ENCODE peak calls at places on chromosomes 4 and X, in ten cellular contexts. Q is CD8-positive, alpha-beta T cell; W is fibroblast of lung; M is kidney epithelial cell; F is HL-60; A is Jurkat, Clone E6-1; U is naive thymus-derived CD4-positive, alpha-beta T cell; V is endodermal cell; E is neuronal stem cell; D is GM12864. P is an unnamed sample.

GRCh38 chrX:87798039-87798438 is 280.4 kb downstream of the KLHL4 start:
- DNase-seq in Q (no peak), W (no peak), M (no peak), F (no peak), A (no peak), U (no peak), V (no peak), E (no peak), D (no peak), P (no peak)

GRCh38 chr4:25090516-25090915 is 59.8 kb upstream of the LGI2 start:
- DNase-seq in Q (no peak), W (peak), M (no peak), F (no peak), A (no peak), U (no peak), V (no peak), E (no peak), D (no peak), P (no peak)

GRCh38 chr4:20528508-20528907 is 171.8 kb upstream of the PACRGL start:
- DNase-seq in Q (no peak), W (peak), M (no peak), F (no peak), A (no peak), U (no peak), V (no peak), E (no peak), D (no peak), P (no peak)

GRCh38 chrX:154125356-154126040 is 18.5 kb upstream of the OPN1LW start:
- DNase-seq in Q (no peak), W (no peak), M (no peak), F (no peak), A (no peak), U (no peak), V (no peak), E (no peak), D (no peak), P (no peak)

GRCh38 chr4:169117591-169118081 is 107.6 kb upstream of the CBR4 start:
- DNase-seq in Q (no peak), W (peak), M (no peak), F (no peak), A (no peak), U (no peak), V (no peak), E (no peak), D (no peak), P (no peak)

GRCh38 chr4:55866973-55867574 is 13.6 kb downstream of the EXOC1 start:
- DNase-seq in Q (peak), W (peak), M (peak), F (peak), A (peak), U (peak), V (no peak), E (peak), D (no peak), P (no peak)

GRCh38 chr4:173169178-173169427 is 492 bp downstream of the GALNT7 start:
- DNase-seq in Q (no peak), W (no peak), M (no peak), F (no peak), A (no peak), U (no peak), V (no peak), E (no peak), D (no peak), P (no peak)

GRCh38 chrX:53190363-53190960 is 34.5 kb downstream of the KDM5C start:
- DNase-seq in Q (no peak), W (no peak), M (no peak), F (no peak), A (no peak), U (no peak), V (peak), E (no peak), D (no peak), P (no peak)

GRCh38 chr4:183686461-183686860 is 27.4 kb downstream of the TRAPPC11 start:
- DNase-seq in Q (no peak), W (no peak), M (no peak), F (no peak), A (no peak), U (no peak), V (no peak), E (no peak), D (no peak), P (no peak)

GRCh38 chr4:12359420-12359819 is 930.7 kb upstream of the HS3ST1 start:
- DNase-seq in Q (no peak), W (no peak), M (no peak), F (no peak), A (no peak), U (no peak), V (no peak), E (no peak), D (no peak), P (no peak)

GRCh38 chr4:59966758-59967157 is 1233.4 kb upstream of the ADGRL3 start:
- DNase-seq in Q (no peak), W (no peak), M (no peak), F (no peak), A (no peak), U (no peak), V (no peak), E (no peak), D (no peak), P (no peak)

GRCh38 chr4:55910140-55910539 is 38.6 kb upstream of the CEP135 start:
- DNase-seq in Q (no peak), W (peak), M (no peak), F (no peak), A (no peak), U (no peak), V (no peak), E (no peak), D (no peak), P (no peak)

GRCh38 chr4:176438401-176438800 is 118.6 kb downstream of the SPCS3 start:
- DNase-seq in Q (no peak), W (no peak), M (no peak), F (no peak), A (no peak), U (no peak), V (no peak), E (no peak), D (no peak), P (no peak)

GRCh38 chr4:41410049-41410448 is 127.9 kb upstream of the LIMCH1 start:
- DNase-seq in Q (no peak), W (peak), M (no peak), F (no peak), A (no peak), U (no peak), V (no peak), E (no peak), D (no peak), P (no peak)

GRCh38 chrX:35291013-35291412 is 348.4 kb downstream of the FAM47B start:
- DNase-seq in Q (no peak), W (no peak), M (no peak), F (no peak), A (no peak), U (no peak), V (no peak), E (no peak), D (no peak), P (no peak)

GRCh38 chr4:116516711-116517110 is 568.7 kb downstream of the TRAM1L1 start:
- DNase-seq in Q (no peak), W (no peak), M (no peak), F (no peak), A (no peak), U (no peak), V (no peak), E (no peak), D (no peak), P (no peak)

GRCh38 chr4:94621491-94622080 is 136.2 kb upstream of the BMPR1B start:
- DNase-seq in Q (no peak), W (peak), M (no peak), F (peak), A (peak), U (peak), V (no peak), E (peak), D (peak), P (no peak)

GRCh38 chr4:48470570-48470969 is 12.6 kb upstream of the SLC10A4 start:
- DNase-seq in Q (no peak), W (peak), M (peak), F (no peak), A (no peak), U (no peak), V (no peak), E (no peak), D (no peak), P (no peak)

GRCh38 chrX:153580700-153581386 is 18.1 kb downstream of the CCNQ start:
- DNase-seq in Q (no peak), W (no peak), M (no peak), F (no peak), A (no peak), U (no peak), V (peak), E (no peak), D (no peak), P (peak)

GRCh38 chr4:120731561-120731960 is 191.0 kb downstream of the PRDM5 start:
- DNase-seq in Q (no peak), W (peak), M (peak), F (no peak), A (no peak), U (no peak), V (no peak), E (no peak), D (no peak), P (no peak)

GRCh38 chrX:19540076-19540475 is 24.8 kb upstream of the MAP3K15 start:
- DNase-seq in Q (no peak), W (no peak), M (no peak), F (no peak), A (no peak), U (no peak), V (no peak), E (no peak), D (no peak), P (no peak)

GRCh38 chr4:7291372-7292135 is 99.2 kb downstream of the SORCS2 start:
- DNase-seq in Q (no peak), W (peak), M (no peak), F (no peak), A (no peak), U (no peak), V (no peak), E (no peak), D (no peak), P (no peak)

GRCh38 chrX:123424546-123424945 is 240.5 kb downstream of the GRIA3 start:
- DNase-seq in Q (no peak), W (peak), M (peak), F (no peak), A (no peak), U (no peak), V (no peak), E (no peak), D (no peak), P (no peak)

GRCh38 chrX:31421441-31421840 is 349.6 kb upstream of the FTHL17 start:
- DNase-seq in Q (no peak), W (no peak), M (no peak), F (no peak), A (no peak), U (no peak), V (no peak), E (no peak), D (no peak), P (no peak)

GRCh38 chrX:37753384-37753783 is 26.5 kb upstream of the CYBB start:
- DNase-seq in Q (no peak), W (no peak), M (no peak), F (peak), A (no peak), U (no peak), V (no peak), E (no peak), D (no peak), P (no peak)

GRCh38 chrX:38717871-38718270 is 83.4 kb upstream of the MID1IP1 start:
- DNase-seq in Q (no peak), W (peak), M (no peak), F (peak), A (peak), U (no peak), V (peak), E (no peak), D (no peak), P (no peak)

GRCh38 chrX:287670-288069 is 6.5 kb downstream of the PLCXD1 start:
- DNase-seq in Q (no peak), W (no peak), M (no peak), F (no peak), A (no peak), U (no peak), V (no peak), E (no peak), D (no peak), P (no peak)

GRCh38 chr4:2938906-2939305 is 24.3 kb downstream of the NOP14 start:
- DNase-seq in Q (no peak), W (no peak), M (no peak), F (no peak), A (no peak), U (no peak), V (no peak), E (no peak), D (no peak), P (no peak)

GRCh38 chrX:28126886-28127285 is 145.6 kb upstream of the DCAF8L1 start:
- DNase-seq in Q (no peak), W (peak), M (no peak), F (no peak), A (no peak), U (no peak), V (no peak), E (no peak), D (no peak), P (no peak)

GRCh38 chrX:37314526-37314925 is 34.6 kb upstream of the PRRG1 start:
- DNase-seq in Q (no peak), W (peak), M (peak), F (no peak), A (no peak), U (no peak), V (no peak), E (no peak), D (no peak), P (peak)

GRCh38 chrX:156004256-156004655 is 6.8 kb downstream of the IL9R start:
- DNase-seq in Q (no peak), W (no peak), M (no peak), F (no peak), A (no peak), U (no peak), V (no peak), E (no peak), D (no peak), P (peak)

GRCh38 chr4:2828758-2829181 is 14.9 kb upstream of the ADD1 start:
- DNase-seq in Q (no peak), W (no peak), M (no peak), F (no peak), A (no peak), U (no peak), V (no peak), E (no peak), D (no peak), P (no peak)

GRCh38 chr4:1551211-1551610 is 132.9 kb downstream of the FAM53A start:
- DNase-seq in Q (peak), W (no peak), M (no peak), F (no peak), A (no peak), U (no peak), V (no peak), E (no peak), D (no peak), P (no peak)

GRCh38 chrX:23392195-23392594 is 57.5 kb downstream of the PTCHD1 start:
- DNase-seq in Q (no peak), W (no peak), M (no peak), F (no peak), A (no peak), U (no peak), V (no peak), E (no peak), D (no peak), P (no peak)

GRCh38 chrX:10597871-10598270 is 22.5 kb downstream of the MID1 start:
- DNase-seq in Q (no peak), W (no peak), M (no peak), F (no peak), A (peak), U (no peak), V (peak), E (no peak), D (no peak), P (no peak)

GRCh38 chrX:55488559-55489314 is 911 bp downstream of the USP51 start:
- DNase-seq in Q (peak), W (peak), M (no peak), F (no peak), A (peak), U (peak), V (peak), E (peak), D (no peak), P (no peak)

DNA sequence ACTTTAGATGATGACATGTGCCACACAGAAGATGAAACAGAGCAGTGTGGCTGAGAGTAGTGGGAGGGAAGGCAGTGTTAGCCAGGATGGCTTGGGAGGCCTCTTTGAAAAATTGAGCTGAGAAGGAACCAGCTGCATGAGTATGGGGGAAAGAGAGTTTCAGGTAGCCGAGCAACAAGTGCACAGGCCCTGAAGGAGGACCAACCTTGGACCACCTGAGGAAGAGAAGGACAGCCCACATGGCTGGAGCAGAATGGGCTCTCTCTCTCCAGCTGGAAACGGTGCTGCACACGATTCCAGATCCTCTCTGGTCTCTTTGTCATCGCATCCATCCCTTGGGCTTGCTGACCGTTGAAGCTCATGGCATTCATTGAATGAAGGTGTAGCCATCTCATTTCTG is 23.9 kb upstream of the BCOR start:
- DNase-seq in Q (no peak), W (no peak), M (no peak), F (no peak), A (no peak), U (no peak), V (no peak), E (no peak), D (no peak), P (no peak)
- H3K4me3 ChIP-seq in Q (no peak), W (no peak), M (no peak), F (no peak), A (no peak), U (no peak), V (no peak), E (no peak), D (no peak), P (no peak)

GRCh38 chr4:74120086-74120485 is 21.1 kb upstream of the CXCL2 start:
- DNase-seq in Q (no peak), W (no peak), M (no peak), F (no peak), A (no peak), U (no peak), V (no peak), E (no peak), D (no peak), P (no peak)

GRCh38 chr4:74118600-74119351 is 19.8 kb upstream of the CXCL2 start:
- DNase-seq in Q (no peak), W (no peak), M (no peak), F (no peak), A (peak), U (no peak), V (no peak), E (no peak), D (no peak), P (no peak)

GRCh38 chr4:74114234-74114633 is 15.2 kb upstream of the CXCL2 start:
- DNase-seq in Q (no peak), W (peak), M (peak), F (no peak), A (no peak), U (no peak), V (no peak), E (no peak), D (no peak), P (peak)

GRCh38 chr4:74112399-74113090 is 13.6 kb upstream of the CXCL2 start:
- DNase-seq in Q (no peak), W (peak), M (no peak), F (no peak), A (no peak), U (no peak), V (no peak), E (no peak), D (no peak), P (no peak)

GRCh38 chr4:74117024-74117534 is 18.1 kb upstream of the CXCL2 start:
- DNase-seq in Q (no peak), W (peak), M (peak), F (no peak), A (no peak), U (no peak), V (no peak), E (no peak), D (no peak), P (peak)
- H3K4me3 ChIP-seq in Q (no peak), W (no peak), M (no peak), F (no peak), A (no peak), U (no peak), V (no peak), E (no peak), D (no peak), P (no peak)

GRCh38 chr4:102761902-102762301 is 1.1 kb upstream of the MANBA start:
- DNase-seq in Q (no peak), W (no peak), M (no peak), F (no peak), A (no peak), U (no peak), V (peak), E (no peak), D (no peak), P (no peak)

GRCh38 chr4:102759835-102760644 is 728 bp downstream of the MANBA start:
- DNase-seq in Q (peak), W (peak), M (no peak), F (peak), A (peak), U (peak), V (peak), E (peak), D (peak), P (no peak)

GRCh38 chr4:102760645-102761477 is at the start of gene MANBA:
- DNase-seq in Q (peak), W (peak), M (no peak), F (peak), A (peak), U (peak), V (peak), E (peak), D (peak), P (peak)

GRCh38 chr4:102758241-102758871 is 2.4 kb downstream of the MANBA start:
- DNase-seq in Q (no peak), W (no peak), M (no peak), F (no peak), A (no peak), U (no peak), V (peak), E (no peak), D (no peak), P (no peak)

DNA sequence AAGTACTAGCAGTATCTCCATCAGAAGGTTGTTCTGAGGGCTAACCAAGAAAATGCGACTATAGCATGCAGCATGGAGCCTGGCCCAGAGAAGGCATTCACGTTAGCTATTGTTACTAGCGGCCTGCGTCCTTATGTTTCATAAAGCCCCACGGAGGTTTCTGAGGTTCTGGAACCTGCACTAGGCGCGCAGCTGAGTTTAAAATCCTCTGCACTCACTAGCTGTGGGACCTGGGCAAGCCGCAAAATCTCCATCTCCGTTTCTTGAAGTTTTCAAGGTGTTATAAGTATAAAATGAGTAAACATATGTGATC is 666 bp upstream of the MANBA start:
- DNase-seq in Q (peak), W (peak), M (no peak), F (no peak), A (no peak), U (no peak), V (no peak), E (peak), D (no peak), P (no peak)
- H3K4me3 ChIP-seq in Q (peak), W (peak), M (peak), F (peak), A (peak), U (peak), V (peak), E (peak), D (peak), P (peak)

DNA sequence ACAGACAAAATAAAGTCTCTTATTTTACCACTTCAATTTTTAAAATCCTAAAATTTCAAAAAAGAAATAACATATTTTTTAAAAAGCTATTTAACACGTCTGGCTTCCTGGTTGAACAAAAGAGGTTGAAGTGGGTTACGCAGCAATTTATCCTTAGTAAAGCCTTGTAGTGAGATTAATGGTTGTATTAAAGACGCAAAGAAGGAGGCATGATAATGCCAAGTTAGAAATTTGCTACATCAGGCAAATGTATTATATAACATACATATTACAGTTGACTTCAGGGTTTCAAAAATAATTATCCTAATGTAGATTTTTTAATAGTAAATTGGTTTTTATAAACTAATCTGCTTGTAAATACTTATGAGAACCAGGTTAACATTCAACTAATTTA is 35.3 kb downstream of the ANKRD17 start:
- DNase-seq in Q (no peak), W (no peak), M (no peak), F (no peak), A (no peak), U (no peak), V (no peak), E (no peak), D (no peak), P (no peak)
- H3K4me3 ChIP-seq in Q (peak), W (peak), M (no peak), F (no peak), A (peak), U (peak), V (no peak), E (no peak), D (no peak), P (no peak)

DNA sequence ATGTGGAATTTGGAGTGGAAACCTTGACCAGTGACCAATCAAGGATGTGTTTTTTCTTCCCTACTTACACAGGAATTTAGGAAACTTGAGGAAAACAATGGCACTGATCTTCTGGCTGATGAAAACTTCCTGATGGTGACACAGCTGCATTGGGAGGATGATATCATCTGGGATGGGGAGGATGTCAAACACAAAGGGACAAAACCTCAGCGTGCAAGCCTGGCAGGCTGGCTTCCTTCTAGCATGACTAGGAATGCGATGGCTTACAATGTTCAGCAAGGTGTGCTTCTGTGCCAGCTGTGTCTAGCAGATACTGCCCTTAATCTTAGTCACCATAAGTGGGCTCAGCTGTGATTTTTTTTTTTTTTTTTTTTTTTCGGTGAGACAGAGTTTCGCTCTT is 12.6 kb downstream of the TAF1 start:
- DNase-seq in Q (no peak), W (no peak), M (no peak), F (no peak), A (no peak), U (no peak), V (no peak), E (no peak), D (no peak), P (no peak)
- H3K4me3 ChIP-seq in Q (no peak), W (no peak), M (no peak), F (no peak), A (no peak), U (no peak), V (no peak), E (no peak), D (no peak), P (no peak)